ENCODE peak calls at places on chromosome 3, in nine cellular contexts. D is breast epithelium, Y is GM12891, A is K562, F is transverse colon, N is HL-60, J is SK-N-SH, Q is suprapubic skin, M is GM12892. I is an unnamed sample.
A peak's percentile ranks its signal among the peaks of the same experiment; 100 is the strongest.

GRCh38 chr3:46908294-46908985 is 30.9 kb downstream of the PTH1R start:
- DNase-seq in D (no peak), Y (no peak), A (no peak), F (no peak), N (no peak), J (no peak), Q (peak; percentile 62), M (no peak), I (no peak)

GRCh38 chr3:43742935-43743334 is 52.2 kb downstream of the ABHD5 start:
- DNase-seq in D (no peak), Y (no peak), A (no peak), F (no peak), N (no peak), J (no peak), Q (no peak), M (no peak), I (no peak)

GRCh38 chr3:172129868-172130751 is 90.7 kb downstream of the FNDC3B start:
- DNase-seq in D (peak; percentile 81), Y (no peak), A (peak; percentile 93), F (peak; percentile 83), N (peak; percentile 99), J (peak; percentile 65), Q (peak; percentile 96), M (no peak), I (no peak)

GRCh38 chr3:129867506-129868124 is 25.9 kb downstream of the TMCC1 start:
- DNase-seq in D (no peak), Y (no peak), A (no peak), F (no peak), N (no peak), J (no peak), Q (no peak), M (no peak), I (no peak)

GRCh38 chr3:61250784-61251173 is 473 bp downstream of the FHIT start:
- DNase-seq in D (peak; percentile 66), Y (peak; percentile 6), A (peak; percentile 50), F (peak; percentile 40), N (peak; percentile 24), J (peak; percentile 35), Q (peak; percentile 66), M (no peak), I (peak; percentile 40)

GRCh38 chr3:38730281-38730680 is 80.8 kb upstream of the SCN5A start:
- DNase-seq in D (no peak), Y (no peak), A (no peak), F (no peak), N (no peak), J (no peak), Q (no peak), M (no peak), I (no peak)

GRCh38 chr3:10757021-10757820 is 58.8 kb upstream of the SLC6A11 start:
- DNase-seq in D (no peak), Y (no peak), A (no peak), F (no peak), N (no peak), J (no peak), Q (no peak), M (no peak), I (no peak)

GRCh38 chr3:99896482-99896881 is 78.8 kb downstream of the CMSS1 start:
- DNase-seq in D (no peak), Y (no peak), A (no peak), F (no peak), N (no peak), J (no peak), Q (no peak), M (no peak), I (peak; percentile 83)

DNA sequence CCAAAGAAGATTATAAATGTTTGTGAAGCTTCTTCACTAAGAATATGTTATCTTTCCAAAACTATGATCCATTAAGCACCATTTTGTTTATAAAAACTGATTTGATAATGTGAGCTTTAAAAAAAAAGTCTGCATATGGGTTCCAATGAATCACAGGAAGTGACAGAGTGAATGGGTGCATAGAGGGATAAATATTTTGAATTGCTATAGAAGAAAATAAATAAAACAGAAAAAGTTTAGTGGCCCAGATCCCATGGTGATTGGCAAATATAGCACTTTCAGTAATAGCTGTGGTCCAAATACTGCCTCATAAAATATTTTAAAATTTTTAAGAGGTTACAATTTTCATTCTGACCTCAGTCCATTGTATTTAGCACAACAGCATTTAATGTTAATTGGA is 19.2 kb downstream of the CPA3 start:
- DNase-seq in D (no peak), Y (no peak), A (no peak), F (no peak), N (no peak), J (no peak), Q (no peak), M (no peak), I (no peak)
- TF ChIP-seq POLR2AphosphoS5 in D (no peak), Y (no peak), A (no peak), F (no peak), N (no peak), J (no peak), Q (no peak), M (no peak), I (no peak)

GRCh38 chr3:101675709-101676218 is 1.2 kb downstream of the ZBTB11 start:
- DNase-seq in D (no peak), Y (no peak), A (no peak), F (peak; percentile 30), N (no peak), J (peak; percentile 35), Q (peak; percentile 80), M (no peak), I (no peak)

GRCh38 chr3:101677436-101678286 is 729 bp upstream of the ZBTB11 start:
- DNase-seq in D (no peak), Y (no peak), A (peak; percentile 29), F (no peak), N (no peak), J (peak; percentile 8), Q (peak; percentile 68), M (no peak), I (peak; percentile 48)

GRCh38 chr3:101674518-101674917 is 2.4 kb downstream of the ZBTB11 start:
- DNase-seq in D (no peak), Y (no peak), A (no peak), F (no peak), N (no peak), J (no peak), Q (no peak), M (no peak), I (no peak)

GRCh38 chr3:101676765-101677435 is at the start of gene ZBTB11:
- DNase-seq in D (peak; percentile 100), Y (peak; percentile 88), A (peak; percentile 99), F (peak; percentile 100), N (peak; percentile 99), J (peak; percentile 94), Q (peak; percentile 100), M (peak; percentile 90), I (peak; percentile 100)

GRCh38 chr3:101676219-101676764 is 640 bp downstream of the ZBTB11 start:
- DNase-seq in D (peak; percentile 89), Y (peak; percentile 86), A (peak; percentile 93), F (peak; percentile 96), N (peak; percentile 75), J (peak; percentile 97), Q (peak; percentile 96), M (peak; percentile 86), I (peak; percentile 98)
- TF ChIP-seq POLR2AphosphoS5 in D (peak; percentile 43), Y (peak; percentile 56), A (no peak), F (peak; percentile 89), N (no peak), J (peak; percentile 50), Q (no peak), M (peak; percentile 33), I (peak; percentile 75)

GRCh38 chr3:39752751-39753150 is 56.7 kb upstream of the MYRIP start:
- DNase-seq in D (no peak), Y (no peak), A (no peak), F (no peak), N (no peak), J (no peak), Q (no peak), M (no peak), I (no peak)

GRCh38 chr3:39750677-39751076 is 58.7 kb upstream of the MYRIP start:
- DNase-seq in D (no peak), Y (no peak), A (no peak), F (no peak), N (no peak), J (no peak), Q (no peak), M (no peak), I (peak; percentile 1)

GRCh38 chr3:39744746-39745145 is 64.7 kb upstream of the MYRIP start:
- DNase-seq in D (no peak), Y (no peak), A (no peak), F (no peak), N (no peak), J (no peak), Q (no peak), M (no peak), I (no peak)

GRCh38 chr3:39752019-39752637 is 57.3 kb upstream of the MYRIP start:
- DNase-seq in D (no peak), Y (no peak), A (no peak), F (no peak), N (no peak), J (no peak), Q (no peak), M (no peak), I (no peak)

GRCh38 chr3:39748002-39748401 is 61.4 kb upstream of the MYRIP start:
- DNase-seq in D (no peak), Y (no peak), A (no peak), F (no peak), N (no peak), J (no peak), Q (no peak), M (no peak), I (no peak)
- TF ChIP-seq POLR2AphosphoS5 in D (no peak), Y (no peak), A (no peak), F (no peak), N (no peak), J (no peak), Q (no peak), M (no peak), I (no peak)

GRCh38 chr3:27323087-27323570 is 46.1 kb downstream of the NEK10 start:
- DNase-seq in D (no peak), Y (no peak), A (no peak), F (no peak), N (no peak), J (no peak), Q (no peak), M (no peak), I (no peak)

GRCh38 chr3:27319304-27319703 is 49.9 kb downstream of the NEK10 start:
- DNase-seq in D (no peak), Y (no peak), A (no peak), F (no peak), N (no peak), J (no peak), Q (no peak), M (no peak), I (no peak)

GRCh38 chr3:27317096-27317495 is 52.1 kb downstream of the NEK10 start:
- DNase-seq in D (no peak), Y (no peak), A (no peak), F (peak; percentile 13), N (no peak), J (no peak), Q (no peak), M (no peak), I (no peak)

GRCh38 chr3:27322634-27323033 is 46.5 kb downstream of the NEK10 start:
- DNase-seq in D (no peak), Y (no peak), A (no peak), F (no peak), N (no peak), J (no peak), Q (no peak), M (no peak), I (no peak)

DNA sequence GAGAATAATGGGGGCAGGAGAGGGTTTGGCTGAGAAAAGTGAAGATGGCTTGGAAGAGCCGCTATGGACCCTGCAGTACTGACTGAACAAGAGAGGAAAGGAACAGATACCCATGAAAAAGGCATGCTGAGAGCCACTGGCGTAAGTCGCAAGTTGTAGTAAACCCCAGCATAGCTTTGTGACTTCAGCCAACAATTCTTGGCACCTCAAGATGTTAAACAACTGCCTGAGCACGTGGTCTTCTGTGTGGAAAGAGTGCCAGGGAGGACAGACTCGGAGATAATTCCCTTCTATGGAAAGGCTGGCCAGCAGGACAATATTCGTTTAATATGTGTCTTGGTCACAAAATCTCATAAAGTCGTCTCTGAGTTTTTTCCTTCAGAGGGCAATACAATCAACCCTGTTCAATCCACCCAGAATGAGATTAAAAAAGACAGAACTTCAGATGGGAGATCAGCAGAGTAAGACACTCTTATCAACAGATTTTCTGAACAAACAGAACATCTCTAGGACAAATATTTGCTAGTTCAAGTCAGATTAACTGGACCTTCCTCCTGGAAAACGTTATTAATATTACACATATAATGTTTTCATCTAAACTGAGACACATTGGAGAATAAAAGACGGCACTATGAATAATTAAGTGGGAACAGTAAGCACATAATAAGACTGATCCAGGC is 49.2 kb downstream of the NEK10 start:
- DNase-seq in D (no peak), Y (no peak), A (no peak), F (peak; percentile 21), N (no peak), J (no peak), Q (no peak), M (no peak), I (no peak)
- TF ChIP-seq POLR2AphosphoS5 in D (peak; percentile 54), Y (no peak), A (no peak), F (peak; percentile 60), N (no peak), J (no peak), Q (no peak), M (no peak), I (no peak)

I was measured in GM23338.